ENCODE peak calls at places on chromosome 18, in eight cellular contexts. L is body of pancreas, X is AG04450, A is Calu3, Z is ovary, I is cardiac muscle cell, Q is progenitor cell of endocrine pancreas, W is right atrium auricular region. T is an unnamed sample.

GRCh38 chr18:6734746-6735430 is 5.4 kb downstream of the ARHGAP28 start:
- DNase-seq in L (no peak), X (no peak), A (no peak), Z (no peak), I (no peak), Q (no peak), W (no peak), T (no peak)

GRCh38 chr18:22109535-22109934 is 59.9 kb upstream of the GATA6 start:
- DNase-seq in L (no peak), X (no peak), A (no peak), Z (no peak), I (no peak), Q (no peak), W (no peak), T (no peak)

GRCh38 chr18:48022531-48023330 is 92.3 kb upstream of the SMAD2 start:
- DNase-seq in L (peak), X (no peak), A (peak), Z (no peak), I (peak), Q (no peak), W (no peak), T (peak)

GRCh38 chr18:74139888-74140287 is 7.7 kb downstream of the FBXO15 start:
- DNase-seq in L (no peak), X (no peak), A (no peak), Z (no peak), I (peak), Q (no peak), W (no peak), T (no peak)

GRCh38 chr18:50466634-50467033 is 91.8 kb downstream of the SKA1 start:
- DNase-seq in L (no peak), X (no peak), A (no peak), Z (no peak), I (no peak), Q (no peak), W (no peak), T (no peak)

GRCh38 chr18:57331718-57332117 is 20.6 kb upstream of the ST8SIA3 start:
- DNase-seq in L (no peak), X (no peak), A (no peak), Z (no peak), I (no peak), Q (no peak), W (no peak), T (no peak)

GRCh38 chr18:68604256-68604655 is 110.7 kb downstream of the TMX3 start:
- DNase-seq in L (no peak), X (no peak), A (no peak), Z (no peak), I (peak), Q (no peak), W (no peak), T (no peak)

GRCh38 chr18:44852818-44853217 is 172.1 kb downstream of the SETBP1 start:
- DNase-seq in L (peak), X (no peak), A (no peak), Z (peak), I (no peak), Q (no peak), W (no peak), T (no peak)

GRCh38 chr18:49563130-49563540 is 1.3 kb downstream of the LIPG start:
- DNase-seq in L (no peak), X (no peak), A (no peak), Z (no peak), I (peak), Q (no peak), W (no peak), T (no peak)

GRCh38 chr18:48292229-48292628 is 117.0 kb downstream of the ZBTB7C start:
- DNase-seq in L (no peak), X (no peak), A (no peak), Z (no peak), I (no peak), Q (no peak), W (no peak), T (no peak)

GRCh38 chr18:43805646-43806194 is 528.4 kb upstream of the SYT4 start:
- DNase-seq in L (no peak), X (no peak), A (no peak), Z (no peak), I (peak), Q (no peak), W (no peak), T (no peak)

GRCh38 chr18:47417807-47418206 is 166.3 kb upstream of the SKOR2 start:
- DNase-seq in L (no peak), X (no peak), A (no peak), Z (no peak), I (no peak), Q (no peak), W (no peak), T (no peak)

GRCh38 chr18:53838796-53839195 is 385.7 kb downstream of the MBD2 start:
- DNase-seq in L (no peak), X (no peak), A (no peak), Z (no peak), I (no peak), Q (no peak), W (no peak), T (no peak)

GRCh38 chr18:38006541-38006940 is 440.9 kb upstream of the CELF4 start:
- DNase-seq in L (no peak), X (no peak), A (no peak), Z (no peak), I (no peak), Q (no peak), W (no peak), T (no peak)

GRCh38 chr18:62987859-62988258 is 272.5 kb downstream of the PHLPP1 start:
- DNase-seq in L (no peak), X (no peak), A (no peak), Z (no peak), I (no peak), Q (no peak), W (no peak), T (no peak)

GRCh38 chr18:44920441-44920840 is 239.8 kb downstream of the SETBP1 start:
- DNase-seq in L (no peak), X (no peak), A (no peak), Z (no peak), I (peak), Q (no peak), W (no peak), T (no peak)

GRCh38 chr18:37710731-37711130 is 145.1 kb upstream of the CELF4 start:
- DNase-seq in L (no peak), X (no peak), A (no peak), Z (no peak), I (no peak), Q (no peak), W (no peak), T (no peak)

GRCh38 chr18:37661478-37661877 is 95.9 kb upstream of the CELF4 start:
- DNase-seq in L (no peak), X (no peak), A (no peak), Z (no peak), I (no peak), Q (no peak), W (no peak), T (no peak)

GRCh38 chr18:48589797-48590519 is 51.1 kb downstream of the CTIF start:
- DNase-seq in L (peak), X (no peak), A (no peak), Z (peak), I (no peak), Q (no peak), W (no peak), T (no peak)

GRCh38 chr18:57107141-57107832 is 39.6 kb upstream of the BOD1L2 start:
- DNase-seq in L (no peak), X (peak), A (peak), Z (no peak), I (peak), Q (peak), W (no peak), T (peak)

GRCh38 chr18:56902653-56903052 is 244.2 kb upstream of the BOD1L2 start:
- DNase-seq in L (no peak), X (no peak), A (no peak), Z (no peak), I (no peak), Q (no peak), W (no peak), T (no peak)

GRCh38 chr18:48492880-48493279 is 46.0 kb upstream of the CTIF start:
- DNase-seq in L (no peak), X (no peak), A (no peak), Z (no peak), I (no peak), Q (no peak), W (no peak), T (no peak)

GRCh38 chr18:61308009-61308408 is 25.2 kb upstream of the CDH20 start:
- DNase-seq in L (no peak), X (no peak), A (no peak), Z (no peak), I (no peak), Q (no peak), W (no peak), T (no peak)

DNA sequence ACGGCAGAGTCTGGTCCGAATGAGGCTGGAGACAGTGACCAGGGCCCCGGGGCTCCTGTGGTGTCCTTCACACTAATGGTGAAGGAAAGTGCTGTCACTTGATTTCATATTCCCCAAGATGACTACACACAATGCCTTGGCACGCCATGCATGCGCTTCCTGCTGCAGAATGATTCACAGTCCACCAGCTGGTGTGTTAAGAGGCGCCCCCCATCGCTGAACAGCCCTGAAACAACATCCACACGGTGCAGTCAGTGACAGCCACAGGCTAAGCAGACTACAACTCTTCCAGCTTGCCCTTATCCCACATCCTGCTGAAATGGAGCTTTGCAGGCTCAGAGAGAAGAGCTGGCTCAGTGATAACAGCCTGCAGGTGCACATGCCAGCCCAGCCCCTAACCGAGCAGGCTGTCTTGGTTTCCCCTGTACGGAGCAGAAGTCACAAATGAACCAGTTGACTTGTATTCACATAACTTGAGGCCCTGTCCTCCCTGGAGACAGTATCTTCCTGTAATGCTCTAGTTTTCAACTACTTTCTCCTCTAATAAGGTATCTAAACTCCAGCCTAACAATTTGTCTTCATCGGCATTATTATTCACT is 24.3 kb upstream of the CDH20 start:
- DNase-seq in L (no peak), X (no peak), A (peak), Z (no peak), I (no peak), Q (no peak), W (no peak), T (no peak)
- TF ChIP-seq CTCF in L (no peak), X (no peak), A (no peak), Z (no peak), I (no peak), Q (no peak), W (no peak), T (no peak)

DNA sequence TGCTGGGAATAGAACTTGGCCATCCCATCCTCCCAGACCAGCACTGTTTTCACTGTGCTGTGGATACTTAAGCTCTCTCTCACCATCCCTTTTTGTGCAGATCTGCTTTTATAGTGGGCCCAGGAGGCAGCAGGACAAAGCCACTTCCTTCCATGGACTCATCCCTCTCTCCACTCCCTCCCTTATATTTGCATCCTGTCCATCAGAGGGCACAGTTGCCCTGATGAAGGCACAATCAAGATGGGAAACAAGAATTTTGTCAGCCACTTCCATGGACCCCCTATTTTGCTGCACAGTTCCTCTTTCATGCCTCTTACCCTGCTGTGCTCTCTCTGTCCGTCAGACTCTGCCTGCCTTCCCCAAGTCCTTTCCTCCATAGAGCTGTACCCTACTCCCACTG is 338.7 kb downstream of the HRH4 start:
- DNase-seq in L (no peak), X (no peak), A (no peak), Z (no peak), I (no peak), Q (no peak), W (no peak), T (no peak)
- TF ChIP-seq CTCF in L (no peak), X (no peak), A (no peak), Z (no peak), I (no peak), Q (no peak), W (no peak), T (no peak)

GRCh38 chr18:55778731-55779460 is 190.9 kb upstream of the TCF4 start:
- DNase-seq in L (no peak), X (no peak), A (no peak), Z (no peak), I (peak), Q (no peak), W (no peak), T (no peak)

GRCh38 chr18:55779711-55780590 is 192.0 kb upstream of the TCF4 start:
- DNase-seq in L (peak), X (no peak), A (no peak), Z (peak), I (peak), Q (peak), W (no peak), T (peak)

GRCh38 chr18:55779461-55779710 is 191.4 kb upstream of the TCF4 start:
- DNase-seq in L (no peak), X (no peak), A (no peak), Z (no peak), I (no peak), Q (no peak), W (peak), T (no peak)

GRCh38 chr18:55781481-55781957 is 193.5 kb upstream of the TCF4 start:
- DNase-seq in L (peak), X (no peak), A (peak), Z (peak), I (peak), Q (no peak), W (peak), T (peak)

DNA sequence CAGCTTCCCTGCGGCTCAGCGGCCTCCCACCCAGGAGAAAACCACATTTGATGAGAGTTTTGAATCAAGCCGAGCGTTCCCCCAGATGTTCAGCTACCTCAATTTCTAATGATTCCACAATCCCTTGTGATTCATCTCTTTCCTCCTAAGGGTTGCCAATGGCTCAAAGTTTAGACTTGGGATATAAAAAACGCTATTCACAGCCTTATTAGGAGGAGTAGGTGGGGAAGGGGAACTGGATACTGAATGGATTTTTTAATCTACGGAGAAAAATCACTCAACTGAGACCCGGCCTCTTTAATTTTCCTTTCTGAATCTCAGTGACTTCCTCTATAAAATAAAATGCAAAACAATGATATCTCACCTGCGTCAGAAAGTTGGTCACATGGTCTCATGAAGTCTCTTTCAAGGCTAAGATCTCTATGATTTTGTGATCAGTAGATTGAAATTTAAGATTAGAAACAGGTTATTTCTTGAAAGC is 192.6 kb upstream of the TCF4 start:
- DNase-seq in L (no peak), X (no peak), A (no peak), Z (no peak), I (peak), Q (no peak), W (no peak), T (no peak)
- TF ChIP-seq CTCF in L (no peak), X (no peak), A (no peak), Z (no peak), I (no peak), Q (peak), W (no peak), T (no peak)

DNA sequence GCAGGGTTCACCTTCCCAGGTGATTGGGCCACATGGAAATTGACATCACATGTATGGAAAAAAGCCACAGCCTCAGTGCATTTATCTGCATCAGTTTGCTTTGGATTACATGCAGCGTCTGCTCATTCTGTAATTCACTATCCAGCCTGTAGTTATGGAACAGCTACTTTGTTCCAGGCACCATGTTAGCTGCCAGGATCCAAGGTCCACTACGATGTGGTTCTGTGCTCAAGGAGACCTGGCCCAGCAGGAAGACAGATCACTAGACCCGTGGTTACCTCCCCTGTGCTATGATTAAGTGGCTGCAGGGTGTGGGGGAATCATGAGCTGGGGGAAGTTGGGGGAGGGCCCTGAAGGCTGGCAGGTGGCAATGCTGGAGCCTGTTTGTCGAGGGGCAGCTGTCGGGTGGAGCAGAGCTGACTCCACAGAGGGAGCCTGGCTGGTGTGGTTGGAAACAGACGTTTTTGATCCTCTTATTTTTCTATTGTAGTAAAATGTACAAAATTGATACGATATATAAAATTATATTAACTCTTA is 58.6 kb downstream of the TSHZ1 start:
- DNase-seq in L (no peak), X (no peak), A (no peak), Z (no peak), I (no peak), Q (no peak), W (no peak), T (no peak)
- TF ChIP-seq CTCF in L (no peak), X (no peak), A (no peak), Z (no peak), I (no peak), Q (no peak), W (no peak), T (no peak)

GRCh38 chr18:79452190-79452990 is 56.7 kb downstream of the NFATC1 start:
- DNase-seq in L (no peak), X (no peak), A (no peak), Z (no peak), I (peak), Q (no peak), W (no peak), T (no peak)
- TF ChIP-seq CTCF in L (no peak), X (no peak), A (no peak), Z (no peak), I (no peak), Q (no peak), W (no peak), T (no peak)

GRCh38 chr18:35026407-35027061 is 14.7 kb upstream of the MAPRE2 start:
- DNase-seq in L (no peak), X (no peak), A (no peak), Z (no peak), I (no peak), Q (no peak), W (no peak), T (no peak)
- TF ChIP-seq CTCF in L (no peak), X (peak), A (no peak), Z (no peak), I (no peak), Q (no peak), W (no peak), T (no peak)

GRCh38 chr18:8052237-8052701 is 485.2 kb downstream of the PTPRM start:
- DNase-seq in L (no peak), X (no peak), A (peak), Z (no peak), I (no peak), Q (no peak), W (no peak), T (no peak)
- TF ChIP-seq CTCF in L (no peak), X (no peak), A (no peak), Z (no peak), I (no peak), Q (no peak), W (no peak), T (no peak)